ENCODE peak calls at places on chromosomes 6 and 20, in seven cellular contexts. D is H9, I is neuronal stem cell, B is mesenchymal stem cell, A is mesendoderm, M is H1, V is trophoblast cell. Y is an unnamed sample.

GRCh38 chr6:22145823-22146379 is 150.9 kb downstream of the PRL start:
- DNase-seq in D (peak; percentile 61), I (no peak), B (peak; percentile 39), A (peak; percentile 86), M (no peak), V (peak; percentile 4), Y (peak; percentile 78)

GRCh38 chr20:33680681-33681080 is 5.5 kb downstream of the E2F1 start:
- DNase-seq in D (no peak), I (no peak), B (no peak), A (no peak), M (no peak), V (peak; percentile 19), Y (peak; percentile 31)

GRCh38 chr6:140217283-140217682 is 842.8 kb upstream of the CITED2 start:
- DNase-seq in D (no peak), I (no peak), B (no peak), A (no peak), M (no peak), V (no peak), Y (no peak)

GRCh38 chr20:8803065-8803464 is 265.8 kb upstream of the PLCB4 start:
- DNase-seq in D (no peak), I (no peak), B (peak; percentile 29), A (peak; percentile 48), M (no peak), V (no peak), Y (no peak)

GRCh38 chr6:3351105-3351676 is 92.4 kb downstream of the PSMG4 start:
- DNase-seq in D (no peak), I (peak; percentile 80), B (no peak), A (no peak), M (no peak), V (no peak), Y (no peak)

GRCh38 chr6:149220882-149221773 is 96.4 kb upstream of the TAB2 start:
- DNase-seq in D (no peak), I (no peak), B (no peak), A (no peak), M (no peak), V (no peak), Y (no peak)

GRCh38 chr20:51542033-51542893 is at the start of gene NFATC2:
- DNase-seq in D (peak; percentile 70), I (no peak), B (no peak), A (peak; percentile 65), M (peak; percentile 77), V (peak; percentile 15), Y (no peak)

GRCh38 chr20:57079016-57080005 is 187.1 kb downstream of the BMP7 start:
- DNase-seq in D (no peak), I (no peak), B (no peak), A (no peak), M (no peak), V (no peak), Y (no peak)

GRCh38 chr20:54633903-54634302 is 158.5 kb downstream of the DOK5 start:
- DNase-seq in D (no peak), I (no peak), B (no peak), A (no peak), M (no peak), V (no peak), Y (no peak)

GRCh38 chr20:10239954-10240353 is 21.3 kb downstream of the SNAP25 start:
- DNase-seq in D (no peak), I (no peak), B (peak; percentile 39), A (no peak), M (no peak), V (no peak), Y (peak; percentile 16)

GRCh38 chr6:18263561-18264337 is 581 bp downstream of the DEK start:
- DNase-seq in D (no peak), I (no peak), B (peak; percentile 67), A (no peak), M (peak; percentile 66), V (peak; percentile 62), Y (no peak)

GRCh38 chr20:59121714-59122376 is 41.8 kb upstream of the ZNF831 start:
- DNase-seq in D (peak; percentile 57), I (peak; percentile 26), B (no peak), A (peak; percentile 44), M (no peak), V (no peak), Y (no peak)

GRCh38 chr6:161088676-161089328 is 97.2 kb downstream of the MAP3K4 start:
- DNase-seq in D (no peak), I (no peak), B (peak; percentile 26), A (no peak), M (no peak), V (no peak), Y (peak; percentile 33)

GRCh38 chr20:38979434-38979833 is 17.3 kb downstream of the DHX35 start:
- DNase-seq in D (no peak), I (no peak), B (no peak), A (no peak), M (no peak), V (no peak), Y (no peak)

GRCh38 chr20:5191829-5192569 is 65.2 kb downstream of the CDS2 start:
- DNase-seq in D (peak; percentile 58), I (peak; percentile 49), B (peak; percentile 83), A (peak; percentile 78), M (no peak), V (peak; percentile 77), Y (peak; percentile 83)

GRCh38 chr6:36349240-36349639 is 12.6 kb upstream of the BNIP5 start:
- DNase-seq in D (no peak), I (no peak), B (no peak), A (no peak), M (no peak), V (no peak), Y (no peak)

GRCh38 chr20:3876676-3877075 is 12.5 kb upstream of the PANK2 start:
- DNase-seq in D (no peak), I (no peak), B (no peak), A (no peak), M (no peak), V (no peak), Y (peak; percentile 27)

DNA sequence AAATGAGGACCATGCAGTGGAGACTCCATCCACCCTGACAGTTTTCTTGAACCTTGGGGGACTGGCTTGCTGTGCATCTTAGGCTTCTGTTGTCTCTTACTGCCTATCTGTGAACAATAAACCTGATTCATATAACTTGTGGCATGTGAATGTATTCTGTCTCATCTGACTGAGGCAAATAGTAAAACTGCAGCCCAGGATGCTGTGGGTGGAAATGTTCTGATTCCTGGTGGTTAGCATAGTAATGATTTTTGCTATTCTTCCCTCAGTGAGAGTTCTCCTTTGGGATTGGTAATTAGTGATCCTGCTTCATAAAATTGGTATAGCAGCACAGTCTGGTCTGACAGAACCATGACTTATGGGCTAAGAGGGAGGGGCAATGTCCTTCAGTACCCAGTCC is 147.2 kb downstream of the OR2B2 start:
- DNase-seq in D (no peak), I (no peak), B (no peak), A (no peak), M (no peak), V (no peak), Y (no peak)
- H2AK5ac ChIP-seq in D (no peak overlapping the region), I (no peak overlapping the region), B (no peak overlapping the region), A (no peak overlapping the region), M (no peak overlapping the region), V (no peak overlapping the region), Y (no peak overlapping the region)

DNA sequence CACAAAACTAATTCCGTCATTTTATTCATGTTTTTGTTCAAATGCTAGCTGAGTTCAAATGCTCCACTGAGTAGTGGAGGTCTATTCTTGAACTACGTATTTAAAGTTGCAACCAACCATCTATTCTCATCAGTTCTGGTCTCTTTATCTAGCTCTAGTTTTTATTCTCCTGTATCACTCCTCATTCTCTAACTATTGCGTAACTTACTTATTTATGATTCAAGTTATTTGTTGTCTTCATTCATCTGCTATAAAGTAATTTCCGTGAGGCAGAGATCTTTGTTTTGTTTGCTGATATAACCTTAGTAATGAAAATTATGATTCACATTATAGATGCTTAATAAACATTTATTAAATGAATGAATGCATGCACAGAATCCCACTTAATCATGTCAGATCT is 221.6 kb upstream of the ASCC3 start:
- DNase-seq in D (no peak), I (no peak), B (no peak), A (no peak), M (no peak), V (no peak), Y (no peak)
- H2AK5ac ChIP-seq in D (no peak overlapping the region), I (no peak overlapping the region), B (no peak overlapping the region), A (no peak overlapping the region), M (no peak overlapping the region), V (no peak overlapping the region), Y (no peak overlapping the region)

GRCh38 chr6:100118301-100118700 is 124.3 kb upstream of the MCHR2 start:
- DNase-seq in D (no peak), I (no peak), B (no peak), A (no peak), M (no peak), V (no peak), Y (no peak)

GRCh38 chr6:100119261-100119660 is 125.2 kb upstream of the MCHR2 start:
- DNase-seq in D (no peak), I (no peak), B (no peak), A (no peak), M (no peak), V (peak; percentile 51), Y (no peak)

GRCh38 chr6:100126682-100127484 is 132.9 kb upstream of the MCHR2 start:
- DNase-seq in D (no peak), I (no peak), B (no peak), A (no peak), M (no peak), V (no peak), Y (no peak)

GRCh38 chr6:100117680-100118079 is 123.7 kb upstream of the MCHR2 start:
- DNase-seq in D (no peak), I (no peak), B (no peak), A (no peak), M (no peak), V (no peak), Y (no peak)

DNA sequence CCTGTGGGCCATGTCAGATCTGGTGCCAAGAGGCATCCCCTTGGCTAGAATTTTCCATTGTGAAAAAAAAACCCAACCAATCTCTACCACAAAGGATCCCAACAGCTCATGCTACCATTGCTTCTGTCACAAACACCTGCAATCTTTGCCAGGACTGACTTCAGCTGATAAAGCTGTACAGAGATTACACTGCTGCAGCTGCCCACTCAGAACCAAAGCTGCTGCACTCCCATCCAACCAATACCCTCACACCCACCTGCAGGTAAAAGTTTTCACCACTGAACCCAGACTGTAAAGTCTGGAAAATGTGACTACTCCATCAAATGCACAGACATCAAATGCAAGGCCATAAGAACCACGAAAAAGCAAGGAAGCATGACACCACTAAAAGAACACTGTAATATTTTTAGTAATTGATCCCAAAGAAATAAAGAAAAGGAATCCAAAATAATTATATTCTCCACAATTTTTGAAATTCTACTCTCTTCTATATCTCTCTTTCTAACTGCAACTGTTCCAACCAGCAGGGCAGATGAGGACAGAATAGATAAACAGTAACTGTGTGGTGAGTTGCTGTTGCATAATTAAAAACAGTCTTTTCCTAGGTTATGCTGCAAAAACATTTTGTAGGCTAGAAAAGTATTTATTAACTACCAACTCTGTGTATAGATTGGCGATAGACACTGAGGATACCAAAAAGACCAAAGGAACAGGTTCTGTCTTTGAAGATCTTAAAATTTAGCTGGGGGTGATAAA is 128.0 kb upstream of the MCHR2 start:
- DNase-seq in D (no peak), I (no peak), B (peak; percentile 14), A (no peak), M (no peak), V (no peak), Y (no peak)
- H2AK5ac ChIP-seq in D (no peak overlapping the region), I (no peak overlapping the region), B (no peak overlapping the region), A (no peak overlapping the region), M (no peak overlapping the region), V (no peak overlapping the region), Y (no peak overlapping the region)

DNA sequence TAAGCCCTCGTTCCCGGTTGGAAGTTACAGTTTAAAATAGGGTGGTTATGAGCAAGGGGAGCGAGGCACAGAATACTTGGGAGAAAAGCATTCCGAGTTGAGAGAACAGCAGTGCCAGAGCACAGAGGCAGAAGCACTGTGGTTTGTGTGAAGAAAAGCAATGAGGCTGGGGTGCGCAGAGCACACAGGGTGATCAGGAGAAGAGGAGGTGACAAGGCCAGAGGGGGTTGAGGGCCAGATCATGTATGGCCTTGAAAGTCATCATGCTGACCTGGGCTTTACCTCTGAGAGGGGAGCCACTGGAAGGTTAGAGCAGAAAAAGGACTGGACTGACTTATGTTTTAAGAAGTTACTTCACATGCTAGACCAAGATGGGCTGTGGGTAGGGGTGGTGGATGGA is 3.5 kb upstream of the BTN3A2 start:
- DNase-seq in D (no peak), I (no peak), B (no peak), A (no peak), M (no peak), V (no peak), Y (no peak)
- H2AK5ac ChIP-seq in D (no peak overlapping the region), I (no peak overlapping the region), B (peak overlapping the region; percentile 13), A (no peak overlapping the region), M (no peak overlapping the region), V (no peak overlapping the region), Y (no peak overlapping the region)